ENCODE peak calls at places on chromosomes 6 and 20, in eight cellular contexts. I is suprapubic skin, K is uterus, Q is A549, D is IMR-90, R is breast epithelium, V is lower leg skin, X is body of pancreas. B is an unnamed sample.

GRCh38 chr6:130453230-130453629 is 87.4 kb downstream of the TMEM200A start:
- DNase-seq in R (no peak), X (no peak), V (no peak), I (no peak), K (no peak), D (peak; percentile 80), Q (peak; percentile 5), B (no peak)

GRCh38 chr20:52972190-52972937 is at the start of gene TSHZ2:
- DNase-seq in K (peak; percentile 59), I (no peak), Q (peak; percentile 4), R (peak; percentile 57), D (peak; percentile 1), V (peak; percentile 88), X (peak; percentile 57), B (peak; percentile 49)

GRCh38 chr20:34562643-34563042 is 4.1 kb downstream of the MAP1LC3A start:
- DNase-seq in V (no peak), I (no peak), Q (peak; percentile 39), X (peak; percentile 35), R (no peak), K (no peak), D (peak; percentile 16), B (no peak)

GRCh38 chr6:105794263-105794662 is 291.9 kb upstream of the PRDM1 start:
- DNase-seq in I (no peak), Q (peak; percentile 66), K (no peak), R (no peak), D (no peak), X (peak; percentile 79), V (peak; percentile 91), B (no peak)

GRCh38 chr6:75285156-75285639 is 606 bp upstream of the TMEM30A start:
- DNase-seq in Q (no peak), D (no peak), K (no peak), I (no peak), R (no peak), X (no peak), V (no peak), B (no peak)

GRCh38 chr20:35510946-35511735 is 18.3 kb downstream of the C20orf173 start:
- DNase-seq in D (no peak), R (no peak), X (no peak), K (no peak), Q (no peak), I (no peak), V (no peak), B (no peak)

GRCh38 chr6:74409447-74409846 is 713.4 kb downstream of the CD109 start:
- DNase-seq in V (no peak), D (peak; percentile 87), I (no peak), Q (peak; percentile 55), R (no peak), K (no peak), X (no peak), B (no peak)

GRCh38 chr6:139369568-139370046 is 4.8 kb downstream of the CITED2 start:
- DNase-seq in D (peak; percentile 80), I (no peak), R (no peak), Q (peak; percentile 27), X (peak; percentile 40), K (no peak), V (no peak), B (no peak)

GRCh38 chr6:157778719-157779118 is 44.3 kb upstream of the SNX9 start:
- DNase-seq in I (no peak), Q (no peak), R (no peak), K (no peak), X (no peak), V (no peak), D (no peak), B (no peak)

GRCh38 chr6:16145038-16145437 is 16.2 kb downstream of the MYLIP start:
- DNase-seq in R (no peak), V (no peak), X (no peak), Q (no peak), D (no peak), I (no peak), K (no peak), B (no peak)

GRCh38 chr6:116316772-116317467 is 37.2 kb upstream of the TSPYL1 start:
- DNase-seq in R (no peak), D (no peak), K (no peak), I (no peak), X (peak; percentile 21), Q (no peak), V (no peak), B (no peak)

GRCh38 chr20:18596270-18596669 is 8.4 kb downstream of the DTD1 start:
- DNase-seq in X (no peak), Q (no peak), K (no peak), R (no peak), V (no peak), I (no peak), D (no peak), B (no peak)

GRCh38 chr20:45896641-45897161 is 5.6 kb downstream of the CTSA start:
- DNase-seq in D (no peak), X (no peak), I (no peak), R (no peak), K (no peak), Q (no peak), V (no peak), B (no peak)

GRCh38 chr6:162408805-162409535 is 318.6 kb downstream of the PRKN start:
- DNase-seq in D (no peak), Q (no peak), I (no peak), X (no peak), V (no peak), R (no peak), K (no peak), B (no peak)

GRCh38 chr20:51533291-51534172 is 9.0 kb downstream of the NFATC2 start:
- DNase-seq in X (no peak), K (no peak), I (no peak), V (no peak), R (no peak), D (peak; percentile 69), Q (peak; percentile 25), B (no peak)

DNA sequence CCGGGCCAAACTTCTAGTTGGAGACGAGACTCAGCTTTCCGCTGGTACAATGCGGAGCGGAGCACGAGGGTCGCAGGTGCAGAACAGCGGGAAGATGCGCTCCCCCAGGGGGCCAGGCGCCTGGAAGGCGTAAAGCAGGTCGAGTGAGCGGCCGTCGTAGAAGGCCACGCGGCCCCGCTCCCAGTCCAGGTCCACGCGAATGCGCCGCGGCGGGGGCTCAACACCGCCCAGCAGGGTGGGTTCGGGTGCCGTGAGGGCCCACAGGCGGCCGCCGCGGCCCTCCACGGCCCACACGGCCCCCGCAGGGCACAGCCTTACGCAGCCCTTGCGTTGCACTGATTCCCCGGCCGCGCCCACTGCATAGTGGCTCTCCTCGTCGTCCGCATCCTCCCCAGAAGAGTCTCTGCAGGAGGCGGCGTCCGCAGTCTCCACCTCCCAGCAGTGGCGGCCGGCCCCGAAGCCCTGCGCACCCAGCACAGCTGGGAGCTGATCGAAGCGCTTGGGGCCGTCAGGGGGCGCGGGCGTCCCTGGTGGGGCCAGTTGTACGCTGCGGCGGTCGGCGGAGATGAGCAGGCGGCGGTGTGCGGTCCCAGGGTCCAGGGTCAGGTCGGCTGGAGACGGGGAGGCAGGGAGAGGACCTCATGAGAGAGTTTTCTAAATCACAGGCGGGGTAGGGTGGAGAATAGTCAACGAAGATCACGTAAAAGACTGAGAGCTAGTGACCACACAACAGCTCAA is 4.3 kb downstream of the PPP1R11 start:
- DNase-seq in I (no peak), K (no peak), R (no peak), D (peak; percentile 15), V (no peak), Q (no peak), X (no peak), B (no peak)
- TF ChIP-seq CTCF in I (no peak), K (no peak), R (no peak), D (no peak), V (no peak), Q (no peak), X (no peak), B (no peak)

GRCh38 chr6:36962874-36963273 is 8.3 kb downstream of the PI16 start:
- DNase-seq in V (peak; percentile 94), K (peak; percentile 48), D (peak; percentile 51), Q (peak; percentile 36), X (peak; percentile 62), R (no peak), I (no peak), B (peak; percentile 90)
- H3K4me3 ChIP-seq in V (no peak overlapping the region), K (no peak overlapping the region), D (no peak overlapping the region), Q (no peak overlapping the region), X (no peak overlapping the region), R (no peak overlapping the region), I (no peak overlapping the region), B (no peak overlapping the region)

DNA sequence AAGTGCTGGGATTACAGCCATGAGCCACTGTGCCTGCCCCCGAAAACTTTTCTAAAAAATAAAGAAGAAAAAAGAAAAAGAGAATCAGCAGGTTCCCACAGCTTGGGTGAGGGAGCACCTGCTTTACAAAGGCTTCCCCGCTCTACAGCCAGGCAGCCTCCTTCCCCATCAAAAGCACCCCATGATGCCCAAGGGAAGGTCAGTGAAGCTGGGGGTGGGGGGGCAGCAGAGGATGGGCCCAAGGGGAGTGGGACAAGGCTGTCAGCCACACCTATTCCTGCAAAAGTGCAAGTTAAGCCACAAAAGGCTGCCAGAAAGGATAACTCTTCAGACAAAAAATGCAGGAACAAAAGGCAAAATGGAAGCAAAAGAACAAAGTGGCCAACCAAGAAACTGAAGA is 72.5 kb downstream of the FAM50B start:
- DNase-seq in D (no peak), R (no peak), K (no peak), I (no peak), X (no peak), Q (no peak), V (no peak), B (no peak)
- TF ChIP-seq POLR2A in D (no peak), R (no peak), K (no peak), I (no peak), X (no peak), Q (no peak), V (no peak), B (no peak)

GRCh38 chr20:60453847-60454246 is 495.6 kb downstream of the CDH26 start:
- DNase-seq in R (no peak), D (no peak), V (no peak), K (no peak), X (no peak), I (no peak), Q (no peak), B (no peak)
- TF ChIP-seq CTCF in R (no peak), D (no peak), V (no peak), K (no peak), X (no peak), I (no peak), Q (no peak), B (no peak)

B was measured in Peyer's patch.